ENCODE peak calls at places on chromosomes 6 and 20, in six cellular contexts. A, I, P, J, B and Z are unnamed samples.

GRCh38 chr6:11538799-11539468 is 1.4 kb downstream of the TMEM170B start:
- DNase-seq in A (no peak), J (no peak), P (no peak), B (no peak), I (no peak), Z (no peak)

GRCh38 chr6:16217156-16217721 is 21.1 kb upstream of the GMPR start:
- DNase-seq in I (no peak), B (no peak), P (no peak), A (no peak), J (no peak), Z (no peak)

GRCh38 chr20:42544926-42545325 is 644.8 kb downstream of the PTPRT start:
- DNase-seq in P (no peak), J (peak), I (no peak), A (no peak), B (no peak), Z (no peak)

GRCh38 chr20:17137692-17138091 is 89.1 kb upstream of the PCSK2 start:
- DNase-seq in J (no peak), B (no peak), P (no peak), I (no peak), A (no peak), Z (no peak)

GRCh38 chr6:12371641-12372146 is 81.5 kb downstream of the EDN1 start:
- DNase-seq in A (no peak), B (peak), J (no peak), P (no peak), I (peak), Z (no peak)

GRCh38 chr6:111230351-111231077 is 143.2 kb downstream of the SLC16A10 start:
- DNase-seq in I (peak), P (peak), J (no peak), B (no peak), A (no peak), Z (no peak)

GRCh38 chr6:28567506-28567905 is 41.8 kb downstream of the GPX5 start:
- DNase-seq in P (no peak), I (no peak), A (no peak), J (no peak), B (no peak), Z (no peak)

GRCh38 chr6:28922004-28922840 is 1.6 kb downstream of the TRIM27 start:
- DNase-seq in A (no peak), I (peak), P (peak), B (peak), J (no peak), Z (peak)

GRCh38 chr6:80932364-80932763 is 820.1 kb downstream of the TENT5A start:
- DNase-seq in I (peak), B (no peak), J (no peak), P (peak), A (no peak), Z (no peak)

GRCh38 chr6:78966542-78966941 is 99.2 kb downstream of the IRAK1BP1 start:
- DNase-seq in J (no peak), P (no peak), B (no peak), I (no peak), A (no peak), Z (no peak)

GRCh38 chr20:48489656-48490055 is 338.1 kb downstream of the PREX1 start:
- DNase-seq in P (no peak), I (no peak), J (no peak), A (no peak), B (no peak), Z (no peak)

GRCh38 chr20:21583486-21584168 is 69.8 kb upstream of the NKX2-2 start:
- DNase-seq in P (no peak), I (no peak), J (no peak), A (no peak), B (no peak), Z (no peak)

GRCh38 chr20:13533946-13534345 is 104.8 kb downstream of the TASP1 start:
- DNase-seq in B (no peak), P (no peak), A (no peak), J (no peak), I (peak), Z (no peak)

GRCh38 chr6:115706981-115707380 is 353.7 kb downstream of the FRK start:
- DNase-seq in P (no peak), A (no peak), I (no peak), J (no peak), B (no peak), Z (no peak)

GRCh38 chr6:30879684-30880427 is 4.5 kb upstream of the DDR1 start:
- DNase-seq in I (no peak), P (no peak), J (no peak), B (no peak), A (no peak), Z (no peak)

GRCh38 chr6:30881987-30882763 is 2.1 kb upstream of the DDR1 start:
- DNase-seq in P (peak), I (peak), B (no peak), A (no peak), J (no peak), Z (no peak)

GRCh38 chr6:30880563-30881252 is 3.6 kb upstream of the DDR1 start:
- DNase-seq in A (no peak), I (no peak), P (no peak), J (no peak), B (no peak), Z (no peak)

GRCh38 chr6:30882764-30883475 is 1.4 kb upstream of the DDR1 start:
- DNase-seq in P (no peak), J (peak), I (no peak), A (no peak), B (peak), Z (peak)

DNA sequence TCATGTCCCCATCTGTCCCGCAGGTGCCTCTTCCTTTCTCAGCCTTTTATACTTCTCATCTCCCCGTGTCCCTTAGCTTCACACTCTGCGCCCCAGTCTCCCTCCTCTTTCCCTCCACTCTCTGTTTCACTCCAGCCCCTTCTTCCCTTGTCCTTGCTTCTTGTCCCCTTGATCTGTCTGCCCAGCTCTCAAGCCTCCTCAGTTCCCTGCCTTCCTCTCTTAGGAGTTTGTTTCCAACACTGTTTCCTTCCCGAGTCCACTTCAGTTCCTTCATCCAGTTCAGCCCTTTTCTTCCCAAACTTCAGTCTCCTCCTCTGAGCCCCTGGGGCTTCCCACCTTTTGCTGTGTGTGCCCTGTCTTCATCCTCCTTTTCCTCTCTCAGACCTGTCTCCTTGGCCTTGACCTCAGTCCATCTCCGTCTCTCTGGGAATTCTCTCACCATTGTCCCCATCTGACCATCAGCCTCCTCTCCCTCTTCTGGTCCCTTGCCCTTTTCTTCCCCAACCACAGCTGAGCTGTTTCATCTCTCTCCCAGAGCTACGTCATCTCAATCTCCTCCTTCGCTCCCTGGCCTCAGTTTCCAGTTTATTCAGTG is 2.8 kb upstream of the DDR1 start:
- DNase-seq in I (no peak), J (no peak), P (no peak), B (no peak), A (no peak), Z (no peak)
- H3K27ac ChIP-seq in I (peak), J (peak), P (no peak), B (peak), A (peak), Z (no peak)

GRCh38 chr6:26273673-26274595 is 91.1 kb upstream of the BTN3A2 start:
- DNase-seq in P (peak), A (no peak), J (no peak), I (peak), B (no peak), Z (no peak)
- H3K4me3 ChIP-seq in P (peak), A (peak), J (peak), I (peak), B (peak), Z (peak)

GRCh38 chr6:3809515-3809891 is 39.7 kb upstream of the FAM50B start:
- DNase-seq in J (no peak), B (no peak), A (no peak), P (no peak), I (no peak), Z (no peak)

GRCh38 chr6:3811191-3811590 is 38.0 kb upstream of the FAM50B start:
- DNase-seq in J (no peak), B (no peak), I (no peak), P (no peak), A (no peak), Z (no peak)

GRCh38 chr6:3808759-3809514 is 40.2 kb upstream of the FAM50B start:
- DNase-seq in I (peak), P (peak), J (no peak), A (peak), B (peak), Z (no peak)

GRCh38 chr6:3808189-3808588 is 41.0 kb upstream of the FAM50B start:
- DNase-seq in B (no peak), I (no peak), A (no peak), J (no peak), P (no peak), Z (no peak)

DNA sequence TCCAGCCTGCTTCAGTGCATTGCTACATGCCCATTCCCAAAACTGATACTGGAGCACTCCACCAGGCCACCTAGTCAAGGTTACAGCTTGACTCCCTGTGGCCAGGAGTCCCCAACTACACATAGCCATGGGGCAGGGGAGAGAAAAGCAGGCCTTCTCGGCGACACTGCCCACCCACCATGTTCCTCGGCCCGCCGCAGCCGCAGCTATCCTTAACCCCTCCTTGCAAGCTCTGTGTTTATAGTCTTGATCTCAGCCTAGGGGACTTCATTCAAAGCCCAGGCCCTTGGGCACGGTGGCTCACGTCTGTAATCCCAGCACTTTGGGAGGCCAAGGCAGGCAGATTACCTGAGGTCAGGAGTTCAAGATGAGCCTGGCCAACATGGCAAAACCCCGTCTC is 39.2 kb upstream of the FAM50B start:
- DNase-seq in J (no peak), I (no peak), P (no peak), B (no peak), A (no peak), Z (no peak)
- H3K27ac ChIP-seq in J (no peak), I (no peak), P (no peak), B (peak), A (no peak), Z (no peak)

DNA sequence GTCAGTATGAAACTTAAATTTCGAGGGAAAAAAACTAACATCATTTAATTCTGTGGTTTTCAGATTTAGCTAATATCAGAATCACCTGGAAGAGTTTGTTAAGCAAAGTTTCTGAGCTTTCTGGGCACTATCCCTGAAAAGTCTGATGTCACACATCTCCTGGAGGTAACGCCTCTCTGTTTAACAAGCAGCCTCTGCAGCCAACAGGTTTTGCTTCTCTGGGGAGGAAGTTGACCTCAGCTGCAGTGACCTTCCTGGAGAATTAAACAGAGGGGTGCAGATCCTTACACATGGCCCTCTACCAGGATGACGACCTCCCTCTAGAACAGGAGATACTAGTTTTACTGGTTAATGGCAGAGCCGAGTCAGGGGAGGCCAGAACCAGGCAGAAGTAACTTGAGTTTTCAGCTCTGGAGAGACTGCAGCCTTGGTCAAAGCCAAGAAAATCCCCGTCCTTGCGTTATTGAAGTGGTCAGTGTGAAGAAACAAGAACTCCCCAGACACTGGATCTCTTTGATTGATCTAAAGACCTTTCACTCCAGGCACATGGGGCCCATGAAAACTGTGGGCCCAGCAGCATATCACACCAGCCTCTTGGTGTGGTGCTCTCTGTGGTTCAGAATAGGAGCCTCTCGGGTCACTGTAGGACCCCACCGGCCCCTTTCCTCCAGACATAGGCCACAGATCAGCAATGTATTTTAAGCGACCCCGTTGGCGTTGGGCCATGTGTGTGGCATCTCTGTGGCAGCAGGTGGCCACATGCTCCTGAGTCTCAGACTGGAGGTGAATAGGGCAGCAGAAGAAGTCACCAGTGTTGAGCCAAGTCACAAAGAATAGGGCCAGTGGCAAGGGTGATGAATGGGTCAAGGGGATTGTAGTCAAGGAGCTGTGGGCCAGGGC is 33.4 kb upstream of the CCR6 start:
- DNase-seq in B (no peak), J (no peak), P (no peak), A (no peak), I (no peak), Z (no peak)
- H3K4me3 ChIP-seq in B (no peak), J (no peak), P (no peak), A (no peak), I (no peak), Z (no peak)

DNA sequence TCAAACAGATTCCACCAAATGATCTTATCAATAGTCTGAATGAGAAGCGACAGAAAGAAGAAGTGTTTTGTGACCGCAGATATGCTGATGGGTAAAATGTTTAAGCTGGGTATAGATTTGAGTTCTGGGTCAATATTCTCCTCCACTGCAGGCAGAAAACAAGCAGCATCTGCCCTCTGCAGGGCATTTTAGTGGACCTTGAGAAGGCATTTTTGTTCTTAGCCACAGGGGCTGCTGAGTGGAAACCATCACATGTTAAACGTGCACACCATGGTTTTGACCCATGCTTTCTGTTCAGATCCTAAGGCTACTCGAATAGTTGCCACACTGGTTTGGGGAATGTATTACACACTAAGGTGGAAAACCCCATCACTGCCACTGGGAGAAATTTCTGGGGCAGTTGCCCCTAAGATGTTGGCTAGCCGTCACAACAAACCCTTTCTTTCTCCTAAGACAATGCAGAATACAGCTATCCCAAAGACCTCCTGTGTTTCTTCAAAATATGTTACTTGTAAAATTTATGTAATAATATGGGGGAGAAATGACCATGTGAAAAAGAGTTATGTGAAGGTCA is 5.5 kb downstream of the POU3F2 start:
- DNase-seq in I (peak), J (no peak), P (no peak), B (peak), A (no peak), Z (no peak)
- H3K27ac ChIP-seq in I (no peak), J (no peak), P (no peak), B (no peak), A (peak), Z (no peak)

DNA sequence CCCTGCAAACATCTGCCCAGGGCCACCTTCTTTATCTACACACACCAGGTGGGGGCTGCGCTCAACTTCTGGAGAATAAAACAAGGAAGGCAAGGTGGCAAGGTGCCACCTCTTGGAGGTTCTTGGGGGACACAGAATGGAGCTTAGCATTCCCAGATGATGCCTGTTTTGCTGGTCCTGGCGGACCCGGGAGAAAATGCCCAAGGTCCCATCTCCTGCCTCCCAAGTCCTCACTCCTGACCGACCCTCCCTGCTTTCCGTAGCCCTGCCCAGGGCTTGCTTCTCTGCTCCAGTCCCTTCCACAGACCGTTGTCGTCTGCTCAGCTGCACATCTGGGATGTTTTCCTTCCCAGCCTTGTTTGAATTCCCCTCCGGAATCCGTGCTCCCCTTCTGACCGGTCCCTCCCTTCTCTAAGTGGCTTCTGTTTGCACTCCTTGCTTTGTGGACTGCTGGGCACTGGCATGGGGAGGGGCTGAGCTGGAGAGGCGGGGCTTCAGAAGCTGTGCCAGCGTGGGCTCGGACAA is 13.1 kb downstream of the ITPR3 start:
- DNase-seq in P (no peak), I (no peak), B (no peak), J (no peak), A (no peak), Z (no peak)
- H3K4me3 ChIP-seq in P (peak), I (peak), B (peak), J (peak), A (peak), Z (peak)

DNA sequence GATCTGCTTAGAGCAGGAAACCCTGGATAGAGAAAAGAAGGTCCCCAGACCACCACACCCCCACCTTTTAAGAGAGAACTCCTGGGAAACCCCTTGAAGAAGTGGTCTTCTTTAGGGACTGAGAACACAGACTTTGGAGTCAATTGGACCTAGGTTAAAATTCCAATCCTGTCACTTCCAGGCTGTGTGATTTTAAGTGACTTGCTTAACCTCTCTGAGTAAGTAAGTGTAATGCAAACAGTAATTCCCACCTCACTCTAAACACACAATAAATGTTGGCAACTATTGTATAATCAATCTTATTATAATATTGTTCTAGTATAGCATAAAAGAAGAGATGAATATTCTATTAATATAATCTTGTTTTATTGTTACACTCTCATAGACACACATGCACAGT is 3.3 kb downstream of the TFEB start:
- DNase-seq in B (no peak), J (no peak), P (no peak), A (no peak), I (no peak), Z (no peak)
- H3K27ac ChIP-seq in B (peak), J (no peak), P (no peak), A (peak), I (peak), Z (no peak)

GRCh38 chr6:20559924-20560551 is 25.8 kb downstream of the CDKAL1 start:
- DNase-seq in I (no peak), J (no peak), B (no peak), P (no peak), A (no peak), Z (no peak)

GRCh38 chr6:20565291-20565690 is 31.0 kb downstream of the CDKAL1 start:
- DNase-seq in P (no peak), A (no peak), J (no peak), B (no peak), I (no peak), Z (no peak)

GRCh38 chr6:20564269-20564668 is 30.0 kb downstream of the CDKAL1 start:
- DNase-seq in J (no peak), B (peak), P (no peak), I (peak), A (no peak), Z (no peak)

GRCh38 chr6:20564777-20565176 is 30.5 kb downstream of the CDKAL1 start:
- DNase-seq in I (no peak), J (no peak), A (no peak), B (no peak), P (no peak), Z (no peak)

DNA sequence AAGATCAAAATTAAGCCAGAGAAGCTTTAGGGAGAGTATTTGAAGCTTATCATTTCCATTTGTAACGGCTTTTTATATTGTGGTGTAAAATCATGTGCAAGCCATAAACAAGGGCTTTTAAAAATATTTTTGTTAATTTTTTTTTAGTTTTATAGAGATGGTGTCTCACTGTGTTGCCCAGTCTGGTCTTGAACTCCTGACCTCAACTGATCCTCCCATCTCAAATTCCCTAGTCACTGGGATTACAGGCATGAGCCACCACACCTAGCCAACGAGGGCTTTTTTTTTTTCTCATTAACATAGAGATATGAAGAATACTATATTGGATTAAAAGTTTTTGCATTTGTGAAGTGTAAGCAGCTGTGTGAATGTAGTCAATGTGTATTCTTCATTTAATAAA is 29.1 kb downstream of the CDKAL1 start:
- DNase-seq in P (no peak), B (no peak), I (no peak), A (no peak), J (no peak), Z (no peak)
- H3K4me3 ChIP-seq in P (no peak), B (no peak), I (no peak), A (no peak), J (no peak), Z (no peak)